ENCODE peak calls at places on chromosomes 2 and 18, in eight cellular contexts. One of them, this sample, is unnamed.

GRCh38 chr18:3357516-3357915 is 92.5 kb upstream of the TGIF1 start:
- DNase-seq in HT-29: no peak
- DNase-seq in activated CD8-positive, alpha-beta memory T cell treated with anti-CD3 and anti-CD28 coated beads for 1 hour: no peak
- DNase-seq in stimulated activated effector memory CD8-positive, alpha-beta T cell treated with anti-CD3 and anti-CD28 coated beads, Interleukin-12 subunit alpha, Interleukin-12 subunit beta, amount 100 ng/mL, for 72 hours: no peak
- DNase-seq in dermis microvascular lymphatic vessel endothelial cell: no peak
- DNase-seq in stimulated activated naive B cell treated with anti-CD40 and anti-IgM and Interleukin-4, amounts not matched to agents 10 μg/mL and 1 μg/mL and 100 μg/mL, for 72 hours: no peak
- DNase-seq in AG10803: no peak
- DNase-seq in amniotic epithelial cell: no peak
- DNase-seq in this sample: no peak

GRCh38 chr2:71187589-71187988 is 39.3 kb downstream of the PAIP2B start:
- DNase-seq in activated CD8-positive, alpha-beta memory T cell treated with anti-CD3 and anti-CD28 coated beads for 1 hour: no peak
- DNase-seq in AG10803: no peak
- DNase-seq in stimulated activated effector memory CD8-positive, alpha-beta T cell treated with anti-CD3 and anti-CD28 coated beads, Interleukin-12 subunit alpha, Interleukin-12 subunit beta, amount 100 ng/mL, for 72 hours: no peak
- DNase-seq in dermis microvascular lymphatic vessel endothelial cell: no peak
- DNase-seq in amniotic epithelial cell: no peak
- DNase-seq in HT-29: no peak
- DNase-seq in stimulated activated naive B cell treated with anti-CD40 and anti-IgM and Interleukin-4, amounts not matched to agents 10 μg/mL and 1 μg/mL and 100 μg/mL, for 72 hours: no peak
- DNase-seq in this sample: no peak

GRCh38 chr2:7744827-7745226 is 827.6 kb downstream of the RNF144A start:
- DNase-seq in AG10803: no peak
- DNase-seq in stimulated activated naive B cell treated with anti-CD40 and anti-IgM and Interleukin-4, amounts not matched to agents 10 μg/mL and 1 μg/mL and 100 μg/mL, for 72 hours: no peak
- DNase-seq in dermis microvascular lymphatic vessel endothelial cell: no peak
- DNase-seq in amniotic epithelial cell: no peak
- DNase-seq in activated CD8-positive, alpha-beta memory T cell treated with anti-CD3 and anti-CD28 coated beads for 1 hour: no peak
- DNase-seq in stimulated activated effector memory CD8-positive, alpha-beta T cell treated with anti-CD3 and anti-CD28 coated beads, Interleukin-12 subunit alpha, Interleukin-12 subunit beta, amount 100 ng/mL, for 72 hours: peak; percentile 90
- DNase-seq in HT-29: no peak
- DNase-seq in this sample: no peak

GRCh38 chr2:172467382-172467781 is 40.0 kb downstream of the ITGA6 start:
- DNase-seq in stimulated activated effector memory CD8-positive, alpha-beta T cell treated with anti-CD3 and anti-CD28 coated beads, Interleukin-12 subunit alpha, Interleukin-12 subunit beta, amount 100 ng/mL, for 72 hours: no peak
- DNase-seq in activated CD8-positive, alpha-beta memory T cell treated with anti-CD3 and anti-CD28 coated beads for 1 hour: no peak
- DNase-seq in AG10803: no peak
- DNase-seq in HT-29: no peak
- DNase-seq in dermis microvascular lymphatic vessel endothelial cell: no peak
- DNase-seq in stimulated activated naive B cell treated with anti-CD40 and anti-IgM and Interleukin-4, amounts not matched to agents 10 μg/mL and 1 μg/mL and 100 μg/mL, for 72 hours: no peak
- DNase-seq in amniotic epithelial cell: no peak
- DNase-seq in this sample: no peak

GRCh38 chr2:28681216-28681981 is 70.2 kb upstream of the PPP1CB start:
- DNase-seq in stimulated activated effector memory CD8-positive, alpha-beta T cell treated with anti-CD3 and anti-CD28 coated beads, Interleukin-12 subunit alpha, Interleukin-12 subunit beta, amount 100 ng/mL, for 72 hours: peak; percentile 81
- DNase-seq in AG10803: peak; percentile 16
- DNase-seq in dermis microvascular lymphatic vessel endothelial cell: peak; percentile 78
- DNase-seq in amniotic epithelial cell: no peak
- DNase-seq in stimulated activated naive B cell treated with anti-CD40 and anti-IgM and Interleukin-4, amounts not matched to agents 10 μg/mL and 1 μg/mL and 100 μg/mL, for 72 hours: peak; percentile 55
- DNase-seq in activated CD8-positive, alpha-beta memory T cell treated with anti-CD3 and anti-CD28 coated beads for 1 hour: peak; percentile 15
- DNase-seq in HT-29: no peak
- DNase-seq in this sample: no peak

GRCh38 chr2:85956647-85957039 is 67.9 kb upstream of the ST3GAL5 start:
- DNase-seq in stimulated activated effector memory CD8-positive, alpha-beta T cell treated with anti-CD3 and anti-CD28 coated beads, Interleukin-12 subunit alpha, Interleukin-12 subunit beta, amount 100 ng/mL, for 72 hours: no peak
- DNase-seq in activated CD8-positive, alpha-beta memory T cell treated with anti-CD3 and anti-CD28 coated beads for 1 hour: no peak
- DNase-seq in amniotic epithelial cell: no peak
- DNase-seq in stimulated activated naive B cell treated with anti-CD40 and anti-IgM and Interleukin-4, amounts not matched to agents 10 μg/mL and 1 μg/mL and 100 μg/mL, for 72 hours: no peak
- DNase-seq in HT-29: no peak
- DNase-seq in dermis microvascular lymphatic vessel endothelial cell: no peak
- DNase-seq in AG10803: no peak
- DNase-seq in this sample: no peak

GRCh38 chr2:70531419-70532130 is 22.1 kb downstream of the TGFA start:
- DNase-seq in stimulated activated effector memory CD8-positive, alpha-beta T cell treated with anti-CD3 and anti-CD28 coated beads, Interleukin-12 subunit alpha, Interleukin-12 subunit beta, amount 100 ng/mL, for 72 hours: peak; percentile 8
- DNase-seq in amniotic epithelial cell: no peak
- DNase-seq in stimulated activated naive B cell treated with anti-CD40 and anti-IgM and Interleukin-4, amounts not matched to agents 10 μg/mL and 1 μg/mL and 100 μg/mL, for 72 hours: no peak
- DNase-seq in activated CD8-positive, alpha-beta memory T cell treated with anti-CD3 and anti-CD28 coated beads for 1 hour: no peak
- DNase-seq in dermis microvascular lymphatic vessel endothelial cell: no peak
- DNase-seq in AG10803: no peak
- DNase-seq in HT-29: no peak
- DNase-seq in this sample: no peak

GRCh38 chr2:214135966-214136365 is 274.9 kb upstream of the VWC2L start:
- DNase-seq in amniotic epithelial cell: no peak
- DNase-seq in HT-29: no peak
- DNase-seq in stimulated activated effector memory CD8-positive, alpha-beta T cell treated with anti-CD3 and anti-CD28 coated beads, Interleukin-12 subunit alpha, Interleukin-12 subunit beta, amount 100 ng/mL, for 72 hours: no peak
- DNase-seq in activated CD8-positive, alpha-beta memory T cell treated with anti-CD3 and anti-CD28 coated beads for 1 hour: no peak
- DNase-seq in AG10803: no peak
- DNase-seq in dermis microvascular lymphatic vessel endothelial cell: no peak
- DNase-seq in stimulated activated naive B cell treated with anti-CD40 and anti-IgM and Interleukin-4, amounts not matched to agents 10 μg/mL and 1 μg/mL and 100 μg/mL, for 72 hours: no peak
- DNase-seq in this sample: no peak

GRCh38 chr18:45357681-45358470 is 257.4 kb upstream of the SLC14A2 start:
- DNase-seq in HT-29: no peak
- DNase-seq in dermis microvascular lymphatic vessel endothelial cell: no peak
- DNase-seq in stimulated activated naive B cell treated with anti-CD40 and anti-IgM and Interleukin-4, amounts not matched to agents 10 μg/mL and 1 μg/mL and 100 μg/mL, for 72 hours: no peak
- DNase-seq in activated CD8-positive, alpha-beta memory T cell treated with anti-CD3 and anti-CD28 coated beads for 1 hour: no peak
- DNase-seq in AG10803: peak; percentile 62
- DNase-seq in stimulated activated effector memory CD8-positive, alpha-beta T cell treated with anti-CD3 and anti-CD28 coated beads, Interleukin-12 subunit alpha, Interleukin-12 subunit beta, amount 100 ng/mL, for 72 hours: no peak
- DNase-seq in amniotic epithelial cell: no peak
- DNase-seq in this sample: peak; percentile 34

GRCh38 chr2:222946700-222947278 is 86.0 kb downstream of the ACSL3 start:
- DNase-seq in stimulated activated naive B cell treated with anti-CD40 and anti-IgM and Interleukin-4, amounts not matched to agents 10 μg/mL and 1 μg/mL and 100 μg/mL, for 72 hours: no peak
- DNase-seq in dermis microvascular lymphatic vessel endothelial cell: no peak
- DNase-seq in amniotic epithelial cell: no peak
- DNase-seq in HT-29: no peak
- DNase-seq in stimulated activated effector memory CD8-positive, alpha-beta T cell treated with anti-CD3 and anti-CD28 coated beads, Interleukin-12 subunit alpha, Interleukin-12 subunit beta, amount 100 ng/mL, for 72 hours: no peak
- DNase-seq in AG10803: no peak
- DNase-seq in activated CD8-positive, alpha-beta memory T cell treated with anti-CD3 and anti-CD28 coated beads for 1 hour: no peak
- DNase-seq in this sample: no peak

GRCh38 chr2:106108791-106109190 is 85.3 kb downstream of the UXS1 start:
- DNase-seq in HT-29: no peak
- DNase-seq in amniotic epithelial cell: no peak
- DNase-seq in AG10803: no peak
- DNase-seq in stimulated activated naive B cell treated with anti-CD40 and anti-IgM and Interleukin-4, amounts not matched to agents 10 μg/mL and 1 μg/mL and 100 μg/mL, for 72 hours: no peak
- DNase-seq in activated CD8-positive, alpha-beta memory T cell treated with anti-CD3 and anti-CD28 coated beads for 1 hour: no peak
- DNase-seq in stimulated activated effector memory CD8-positive, alpha-beta T cell treated with anti-CD3 and anti-CD28 coated beads, Interleukin-12 subunit alpha, Interleukin-12 subunit beta, amount 100 ng/mL, for 72 hours: peak; percentile 38
- DNase-seq in dermis microvascular lymphatic vessel endothelial cell: no peak
- DNase-seq in this sample: no peak

GRCh38 chr18:3156325-3156640 is 63.5 kb downstream of the MYOM1 start:
- DNase-seq in activated CD8-positive, alpha-beta memory T cell treated with anti-CD3 and anti-CD28 coated beads for 1 hour: no peak
- DNase-seq in AG10803: no peak
- DNase-seq in stimulated activated effector memory CD8-positive, alpha-beta T cell treated with anti-CD3 and anti-CD28 coated beads, Interleukin-12 subunit alpha, Interleukin-12 subunit beta, amount 100 ng/mL, for 72 hours: no peak
- DNase-seq in dermis microvascular lymphatic vessel endothelial cell: no peak
- DNase-seq in HT-29: no peak
- DNase-seq in stimulated activated naive B cell treated with anti-CD40 and anti-IgM and Interleukin-4, amounts not matched to agents 10 μg/mL and 1 μg/mL and 100 μg/mL, for 72 hours: no peak
- DNase-seq in amniotic epithelial cell: no peak
- DNase-seq in this sample: no peak

GRCh38 chr2:238168196-238168815 is 9.5 kb downstream of the ERFE start:
- DNase-seq in HT-29: no peak
- DNase-seq in amniotic epithelial cell: no peak
- DNase-seq in dermis microvascular lymphatic vessel endothelial cell: no peak
- DNase-seq in stimulated activated effector memory CD8-positive, alpha-beta T cell treated with anti-CD3 and anti-CD28 coated beads, Interleukin-12 subunit alpha, Interleukin-12 subunit beta, amount 100 ng/mL, for 72 hours: no peak
- DNase-seq in activated CD8-positive, alpha-beta memory T cell treated with anti-CD3 and anti-CD28 coated beads for 1 hour: no peak
- DNase-seq in AG10803: no peak
- DNase-seq in stimulated activated naive B cell treated with anti-CD40 and anti-IgM and Interleukin-4, amounts not matched to agents 10 μg/mL and 1 μg/mL and 100 μg/mL, for 72 hours: no peak
- DNase-seq in this sample: no peak

GRCh38 chr2:159710601-159711180 is 1.6 kb upstream of the MARCHF7 start:
- DNase-seq in activated CD8-positive, alpha-beta memory T cell treated with anti-CD3 and anti-CD28 coated beads for 1 hour: no peak
- DNase-seq in amniotic epithelial cell: peak; percentile 44
- DNase-seq in HT-29: no peak
- DNase-seq in dermis microvascular lymphatic vessel endothelial cell: peak; percentile 66
- DNase-seq in stimulated activated naive B cell treated with anti-CD40 and anti-IgM and Interleukin-4, amounts not matched to agents 10 μg/mL and 1 μg/mL and 100 μg/mL, for 72 hours: no peak
- DNase-seq in AG10803: no peak
- DNase-seq in stimulated activated effector memory CD8-positive, alpha-beta T cell treated with anti-CD3 and anti-CD28 coated beads, Interleukin-12 subunit alpha, Interleukin-12 subunit beta, amount 100 ng/mL, for 72 hours: no peak
- DNase-seq in this sample: no peak

GRCh38 chr2:120949957-120950590 is 214.4 kb downstream of the GLI2 start:
- DNase-seq in amniotic epithelial cell: no peak
- DNase-seq in AG10803: no peak
- DNase-seq in activated CD8-positive, alpha-beta memory T cell treated with anti-CD3 and anti-CD28 coated beads for 1 hour: no peak
- DNase-seq in HT-29: no peak
- DNase-seq in stimulated activated naive B cell treated with anti-CD40 and anti-IgM and Interleukin-4, amounts not matched to agents 10 μg/mL and 1 μg/mL and 100 μg/mL, for 72 hours: no peak
- DNase-seq in stimulated activated effector memory CD8-positive, alpha-beta T cell treated with anti-CD3 and anti-CD28 coated beads, Interleukin-12 subunit alpha, Interleukin-12 subunit beta, amount 100 ng/mL, for 72 hours: no peak
- DNase-seq in dermis microvascular lymphatic vessel endothelial cell: no peak
- DNase-seq in this sample: no peak

GRCh38 chr2:172672999-172673726 is 62.5 kb upstream of the RAPGEF4 start:
- DNase-seq in dermis microvascular lymphatic vessel endothelial cell: peak; percentile 63
- DNase-seq in amniotic epithelial cell: peak; percentile 61
- DNase-seq in HT-29: peak; percentile 79
- DNase-seq in AG10803: no peak
- DNase-seq in stimulated activated naive B cell treated with anti-CD40 and anti-IgM and Interleukin-4, amounts not matched to agents 10 μg/mL and 1 μg/mL and 100 μg/mL, for 72 hours: no peak
- DNase-seq in stimulated activated effector memory CD8-positive, alpha-beta T cell treated with anti-CD3 and anti-CD28 coated beads, Interleukin-12 subunit alpha, Interleukin-12 subunit beta, amount 100 ng/mL, for 72 hours: no peak
- DNase-seq in activated CD8-positive, alpha-beta memory T cell treated with anti-CD3 and anti-CD28 coated beads for 1 hour: no peak
- DNase-seq in this sample: no peak

This sample was measured in AG20443.